ENCODE peak calls at places on chromosomes 2 and 18, in seven cellular contexts. P is Caco-2, M is BJ, U is mammary epithelial cell, Q is foreskin fibroblast, Z is tibial artery, A is endodermal cell. F is an unnamed sample.

GRCh38 chr2:550860-551259 is 126.3 kb downstream of the TMEM18 start:
- DNase-seq in P (no peak), M (no peak), U (no peak), Q (no peak), Z (no peak), A (no peak), F (no peak)

GRCh38 chr2:36489296-36489695 is 108.7 kb downstream of the FEZ2 start:
- DNase-seq in P (peak), M (peak), U (peak), Q (peak), Z (no peak), A (no peak), F (no peak)

GRCh38 chr2:182477774-182478173 is 50.9 kb upstream of the PDE1A start:
- DNase-seq in P (no peak), M (no peak), U (no peak), Q (no peak), Z (no peak), A (no peak), F (no peak)

GRCh38 chr2:239644016-239644415 is 243.2 kb upstream of the HDAC4 start:
- DNase-seq in P (no peak), M (no peak), U (no peak), Q (peak), Z (no peak), A (peak), F (no peak)

GRCh38 chr2:91748869-91749268 is 3057.4 kb downstream of the RPIA start:
- DNase-seq in P (no peak), M (no peak), U (no peak), Q (no peak), Z (no peak), A (no peak), F (no peak)

GRCh38 chr2:120719471-120719870 is 16.2 kb upstream of the GLI2 start:
- DNase-seq in P (peak), M (no peak), U (no peak), Q (no peak), Z (peak), A (peak), F (no peak)

GRCh38 chr2:28338046-28338753 is 54.5 kb upstream of the FOSL2 start:
- DNase-seq in P (no peak), M (peak), U (no peak), Q (peak), Z (peak), A (no peak), F (peak)

GRCh38 chr18:9506046-9506792 is 30.9 kb downstream of the RALBP1 start:
- DNase-seq in P (no peak), M (no peak), U (no peak), Q (no peak), Z (no peak), A (no peak), F (no peak)

GRCh38 chr2:239349448-239350135 is 51.2 kb downstream of the HDAC4 start:
- DNase-seq in P (no peak), M (no peak), U (peak), Q (no peak), Z (no peak), A (no peak), F (no peak)

GRCh38 chr2:241061275-241061674 is 40.8 kb downstream of the MTERF4 start:
- DNase-seq in P (no peak), M (no peak), U (peak), Q (peak), Z (no peak), A (no peak), F (peak)

GRCh38 chr2:65722028-65722427 is 289.6 kb upstream of the SPRED2 start:
- DNase-seq in P (peak), M (no peak), U (peak), Q (no peak), Z (no peak), A (peak), F (no peak)

GRCh38 chr2:129518937-129519336 is 460.5 kb upstream of the RAB6C start:
- DNase-seq in P (no peak), M (no peak), U (no peak), Q (no peak), Z (no peak), A (no peak), F (no peak)

DNA sequence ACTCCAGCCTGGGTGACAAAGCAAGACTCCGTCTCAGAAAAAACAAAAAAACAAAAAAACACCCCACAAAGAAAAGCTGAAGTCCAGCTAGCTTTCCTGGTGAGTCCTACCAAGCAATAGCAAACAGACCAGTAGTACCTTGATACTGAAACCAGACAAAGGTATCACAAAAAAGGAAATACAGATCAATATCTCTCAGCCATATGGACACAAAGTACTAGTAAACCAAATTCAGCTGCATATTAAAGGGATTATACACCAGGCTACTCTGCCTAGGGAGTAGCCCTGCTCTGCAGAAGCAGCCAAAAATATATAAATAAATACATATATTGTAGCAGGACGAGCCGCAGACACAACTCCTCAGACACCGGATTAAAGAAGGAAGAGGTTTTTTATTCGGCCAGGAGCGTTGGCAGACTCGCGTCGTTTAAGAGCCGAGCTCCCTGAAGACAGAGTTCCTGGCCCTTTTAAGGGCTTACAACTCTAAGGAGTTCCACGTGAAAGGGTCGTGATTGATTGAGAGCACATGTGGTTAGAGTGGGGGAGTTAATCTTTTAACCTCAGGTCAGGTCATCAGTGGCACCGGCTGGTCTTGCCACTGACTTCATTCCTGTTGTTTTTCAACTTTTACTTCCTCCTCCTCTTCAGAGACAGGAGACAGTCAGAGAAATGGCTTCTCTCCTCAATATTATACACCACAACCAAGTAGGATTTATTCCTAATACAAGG is 38.4 kb upstream of the DTNB start:
- DNase-seq in P (no peak), M (no peak), U (no peak), Q (no peak), Z (no peak), A (no peak), F (no peak)
- H3K4me3 ChIP-seq in P (no peak), M (no peak), U (no peak), Q (no peak), Z (no peak), A (no peak), F (no peak)

GRCh38 chr2:171522057-171522803 is at the start of gene CYBRD1:
- DNase-seq in P (peak), M (no peak), U (peak), Q (peak), Z (peak), A (peak), F (peak)
- TF ChIP-seq CTCF in P (no peak), M (no peak), U (no peak), Q (peak), Z (peak), A (peak), F (no peak)

DNA sequence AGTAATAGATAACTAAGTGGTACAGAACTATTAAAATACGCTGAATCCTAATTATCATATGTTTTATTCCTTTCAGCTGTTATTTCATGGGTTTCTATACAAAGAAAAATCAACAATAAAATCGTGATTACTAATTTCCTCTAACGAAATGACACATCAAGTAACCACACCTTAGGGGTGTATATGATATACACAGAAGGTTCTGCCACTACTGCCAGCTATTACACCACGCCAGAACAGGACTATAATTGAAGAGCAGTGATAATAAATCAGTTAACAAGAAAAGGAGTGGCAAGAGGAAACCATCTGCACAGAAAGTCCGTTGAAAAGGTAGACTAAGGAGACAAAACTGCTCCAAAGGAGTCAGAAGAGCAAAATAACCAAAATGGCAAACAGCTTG is 3.0 kb downstream of the FARSB start:
- DNase-seq in P (no peak), M (no peak), U (peak), Q (no peak), Z (no peak), A (no peak), F (no peak)
- H3K4me3 ChIP-seq in P (no peak), M (no peak), U (no peak), Q (no peak), Z (no peak), A (no peak), F (no peak)

GRCh38 chr2:175187378-175187777 is 5.9 kb upstream of the ATP5MC3 start:
- DNase-seq in P (peak), M (no peak), U (peak), Q (no peak), Z (no peak), A (peak), F (no peak)
- TF ChIP-seq CTCF in P (peak), M (peak), U (no peak), Q (peak), Z (no peak), A (peak), F (peak)

DNA sequence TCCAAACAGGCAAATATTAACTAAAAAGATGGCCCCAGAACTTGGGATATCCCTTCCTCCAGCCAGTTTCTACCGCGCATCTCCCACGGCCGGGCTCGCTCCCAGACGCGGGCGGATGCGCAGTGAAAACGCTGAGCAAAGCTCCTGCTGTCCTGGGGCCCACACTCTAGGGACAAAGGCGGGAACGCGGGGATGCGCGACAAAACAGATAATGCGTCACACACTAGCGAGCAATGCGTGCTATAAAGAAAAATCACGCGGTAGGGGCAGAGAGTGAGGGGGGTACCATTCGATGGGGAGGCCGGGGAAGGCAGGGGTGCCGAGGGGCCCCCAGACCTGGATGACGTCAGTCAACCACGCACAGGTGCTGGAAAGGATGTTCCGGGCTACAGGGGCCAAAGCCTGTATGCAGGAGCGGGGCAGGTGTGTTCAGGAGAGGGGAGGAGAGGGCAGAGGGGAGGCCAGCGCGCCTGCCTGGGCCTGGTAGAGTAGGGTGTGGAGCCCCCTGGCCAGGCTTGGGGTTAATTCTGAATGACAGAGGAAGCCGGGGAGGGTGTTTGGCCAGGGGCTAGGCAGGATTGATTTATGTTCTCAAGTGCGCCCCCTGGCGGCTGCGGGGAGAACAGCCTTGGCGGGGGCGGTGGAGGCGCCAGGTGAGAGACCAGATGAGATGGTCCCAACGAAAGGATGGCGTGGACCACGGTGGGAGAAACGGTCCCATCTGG is 14.9 kb upstream of the ITM2C start:
- DNase-seq in P (no peak), M (no peak), U (no peak), Q (no peak), Z (no peak), A (peak), F (no peak)
- H3K4me3 ChIP-seq in P (no peak), M (no peak), U (no peak), Q (no peak), Z (no peak), A (no peak), F (no peak)

F was measured in AG09309.